ENCODE peak calls at places on chromosomes 11 and 22, in four cellular contexts. Y, B, T and F are unnamed samples.

GRCh38 chr11:129090056-129090455 is 102.1 kb downstream of the ARHGAP32 start:
- DNase-seq in T (no peak), B (no peak), Y (no peak), F (no peak)

GRCh38 chr11:119481667-119482400 is 58.9 kb upstream of the THY1 start:
- DNase-seq in T (no peak), Y (no peak), B (no peak), F (no peak)

GRCh38 chr22:45263790-45264269 is 20.9 kb upstream of the UPK3A start:
- DNase-seq in B (peak), T (no peak), Y (peak), F (peak)

GRCh38 chr11:100556781-100557180 is 130.3 kb upstream of the ARHGAP42 start:
- DNase-seq in B (no peak), Y (no peak), T (no peak), F (no peak)

GRCh38 chr11:58787903-58788302 is 56.2 kb upstream of the GLYAT start:
- DNase-seq in B (no peak), T (no peak), Y (no peak), F (no peak)

GRCh38 chr22:40387758-40388157 is 17.4 kb downstream of the SGSM3 start:
- DNase-seq in B (peak), Y (no peak), T (no peak), F (no peak)

GRCh38 chr11:22304337-22304961 is 33.7 kb upstream of the SLC17A6 start:
- DNase-seq in T (no peak), Y (peak), B (peak), F (no peak)

GRCh38 chr22:38316340-38317236 is 645 bp downstream of the CSNK1E start:
- DNase-seq in Y (peak), T (no peak), B (no peak), F (no peak)

GRCh38 chr22:44693756-44694155 is 8.2 kb upstream of the PRR5 start:
- DNase-seq in T (no peak), Y (no peak), B (no peak), F (no peak)

GRCh38 chr11:31874631-31875191 is 63.6 kb upstream of the PAX6 start:
- DNase-seq in Y (no peak), T (no peak), B (no peak), F (no peak)

GRCh38 chr22:44030051-44030701 is 6.1 kb downstream of the PARVB start:
- DNase-seq in T (no peak), Y (no peak), B (no peak), F (no peak)

GRCh38 chr22:30887418-30887817 is 81.2 kb downstream of the MORC2 start:
- DNase-seq in T (no peak), B (no peak), Y (no peak), F (no peak)

GRCh38 chr11:112794321-112794720 is 166.9 kb upstream of the NCAM1 start:
- DNase-seq in T (no peak), Y (no peak), B (no peak), F (no peak)

GRCh38 chr11:112795896-112796686 is 165.1 kb upstream of the NCAM1 start:
- DNase-seq in T (no peak), B (no peak), Y (no peak), F (no peak)

GRCh38 chr11:112795142-112795815 is 165.9 kb upstream of the NCAM1 start:
- DNase-seq in B (peak), T (no peak), Y (peak), F (peak)

GRCh38 chr11:112797653-112798293 is 163.4 kb upstream of the NCAM1 start:
- DNase-seq in B (peak), Y (peak), T (no peak), F (peak)

DNA sequence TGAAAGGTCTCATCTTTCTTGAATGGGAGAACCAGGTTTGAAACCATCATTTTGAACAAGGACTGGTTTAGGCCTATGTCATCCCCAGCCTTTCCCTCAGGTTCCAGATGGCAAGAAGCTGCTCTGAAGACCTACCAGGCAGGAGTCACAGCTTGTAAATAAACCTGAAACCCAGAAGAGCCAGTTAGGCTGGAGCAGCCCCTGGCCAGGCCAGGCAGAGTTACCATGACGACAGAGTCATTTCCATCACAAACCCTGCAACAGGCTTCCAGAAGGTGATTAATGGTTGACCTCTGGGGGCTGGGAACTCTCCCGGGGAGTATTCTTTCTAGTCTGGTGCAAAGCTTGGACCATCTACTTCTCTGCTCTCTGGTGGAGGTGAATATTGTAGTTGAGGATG is 164.1 kb upstream of the NCAM1 start:
- DNase-seq in T (no peak), Y (no peak), B (no peak), F (peak)
- TF ChIP-seq TCF7 in T (no peak), Y (no peak), B (no peak), F (no peak)

GRCh38 chr22:35173655-35174054 is 83.6 kb upstream of the HMGXB4 start:
- DNase-seq in T (no peak), Y (no peak), B (no peak), F (no peak)

GRCh38 chr22:35174398-35174797 is 82.9 kb upstream of the HMGXB4 start:
- DNase-seq in Y (no peak), T (no peak), B (no peak), F (no peak)

GRCh38 chr22:35175392-35175791 is 81.9 kb upstream of the HMGXB4 start:
- DNase-seq in Y (no peak), T (no peak), B (no peak), F (no peak)

GRCh38 chr22:35170716-35171697 is 86.3 kb upstream of the HMGXB4 start:
- DNase-seq in Y (peak), B (no peak), T (no peak), F (no peak)

GRCh38 chr22:35172452-35172851 is 84.8 kb upstream of the HMGXB4 start:
- DNase-seq in B (no peak), T (no peak), Y (no peak), F (no peak)
- TF ChIP-seq TCF7 in B (no peak), T (no peak), Y (no peak), F (no peak)

GRCh38 chr22:50008151-50009040 is 4.2 kb downstream of the IL17REL start:
- DNase-seq in Y (no peak), T (no peak), B (no peak), F (no peak)
- TF ChIP-seq TCF7 in Y (no peak), T (no peak), B (no peak), F (no peak)

DNA sequence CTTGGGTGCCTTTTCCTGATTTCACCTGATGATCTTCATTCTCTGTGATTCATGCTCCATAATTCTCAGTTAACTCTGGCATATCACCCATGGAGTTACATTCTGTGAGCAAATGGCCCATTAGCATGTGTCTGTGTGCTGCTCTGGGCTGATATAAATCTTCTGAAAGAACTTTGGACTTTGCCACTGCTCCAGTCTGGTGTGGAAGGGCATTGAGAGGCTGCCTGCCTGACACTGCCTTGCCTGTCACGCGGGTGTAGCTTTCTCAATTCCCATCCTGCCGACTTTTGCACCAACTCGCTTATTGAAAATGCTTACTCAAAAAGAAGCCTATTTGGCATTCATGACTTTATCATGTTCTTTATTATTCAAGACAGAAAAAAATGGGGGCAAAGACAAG is 42.2 kb downstream of the FAT3 start:
- DNase-seq in Y (no peak), B (peak), T (no peak), F (no peak)
- TF ChIP-seq TCF7 in Y (no peak), B (no peak), T (no peak), F (no peak)

DNA sequence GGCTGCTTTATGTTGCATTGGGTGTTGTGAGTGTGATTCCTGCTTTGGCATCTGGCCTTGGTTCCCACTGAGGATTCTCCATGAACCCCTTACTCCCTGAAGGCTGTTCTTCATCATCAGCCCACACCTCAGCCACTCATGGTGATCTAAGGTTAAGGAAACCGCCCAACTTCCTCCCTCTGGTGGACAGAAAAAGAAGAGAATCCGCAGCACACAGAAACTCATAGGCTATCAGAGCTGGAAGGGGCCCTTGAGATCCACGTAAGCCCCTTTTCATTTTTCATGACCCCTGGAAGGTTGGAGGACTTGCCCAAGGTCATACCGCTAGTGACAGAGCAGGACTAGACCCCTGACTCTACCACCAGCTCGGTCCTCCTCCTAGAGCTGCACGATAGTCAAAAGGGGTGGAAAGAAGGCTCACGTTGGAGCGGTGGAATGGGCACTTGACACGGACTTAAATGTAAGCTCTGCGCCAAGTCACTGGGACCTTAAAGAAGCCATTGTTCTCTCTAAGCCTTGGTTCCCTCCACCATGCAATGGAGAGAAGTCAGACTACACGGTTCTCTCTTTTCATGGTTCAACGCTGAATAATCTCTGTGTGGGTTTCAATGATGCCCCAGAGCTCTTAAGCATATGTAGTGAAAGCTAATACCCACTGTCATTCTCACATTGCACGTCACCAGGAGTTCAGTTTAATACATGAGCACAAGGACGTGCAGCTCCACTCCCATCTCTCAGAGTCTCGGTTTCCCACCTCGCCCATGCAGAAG is 83.6 kb upstream of the CRTAM start:
- DNase-seq in B (peak), Y (peak), T (no peak), F (peak)
- TF ChIP-seq TCF7 in B (no peak), Y (no peak), T (no peak), F (no peak)

GRCh38 chr11:112200252-112200651 is 24.9 kb downstream of the BCO2 start:
- DNase-seq in T (no peak), Y (no peak), B (no peak), F (no peak)
- TF ChIP-seq TCF7 in T (no peak), Y (no peak), B (no peak), F (no peak)

GRCh38 chr11:115383431-115383830 is 120.8 kb downstream of the CADM1 start:
- DNase-seq in B (no peak), T (no peak), Y (no peak), F (no peak)

GRCh38 chr11:115379528-115379927 is 124.7 kb downstream of the CADM1 start:
- DNase-seq in T (peak), Y (no peak), B (no peak), F (no peak)

GRCh38 chr11:115377882-115378296 is 126.3 kb downstream of the CADM1 start:
- DNase-seq in T (no peak), Y (no peak), B (peak), F (no peak)
- TF ChIP-seq TCF7 in T (no peak), Y (no peak), B (peak), F (no peak)

DNA sequence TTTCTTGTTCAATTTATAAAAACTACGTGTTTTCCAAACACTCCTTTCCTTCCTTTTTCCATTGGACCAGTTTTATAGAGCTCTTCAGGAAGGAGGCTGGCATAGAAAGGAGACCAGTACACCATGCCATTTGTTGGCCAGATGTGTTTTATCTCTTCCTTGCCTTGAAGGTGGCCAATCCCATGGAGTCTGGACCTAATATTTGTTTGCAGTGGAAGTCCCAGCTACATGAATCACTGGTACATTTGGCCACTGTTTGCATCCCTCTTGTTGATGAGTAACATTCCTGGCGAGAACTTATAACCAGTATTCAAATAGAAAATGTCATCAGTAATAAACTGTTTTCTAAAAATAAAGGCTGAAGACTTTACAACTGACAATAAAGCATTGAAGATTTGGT is 110.2 kb downstream of the ANO3 start:
- DNase-seq in B (no peak), T (no peak), Y (no peak), F (no peak)
- TF ChIP-seq TCF7 in B (no peak), T (no peak), Y (no peak), F (no peak)

GRCh38 chr22:35995345-35995744 is 33.3 kb downstream of the RBFOX2 start:
- DNase-seq in Y (no peak), B (no peak), T (no peak), F (no peak)
- TF ChIP-seq TCF7 in Y (no peak), B (no peak), T (no peak), F (no peak)

DNA sequence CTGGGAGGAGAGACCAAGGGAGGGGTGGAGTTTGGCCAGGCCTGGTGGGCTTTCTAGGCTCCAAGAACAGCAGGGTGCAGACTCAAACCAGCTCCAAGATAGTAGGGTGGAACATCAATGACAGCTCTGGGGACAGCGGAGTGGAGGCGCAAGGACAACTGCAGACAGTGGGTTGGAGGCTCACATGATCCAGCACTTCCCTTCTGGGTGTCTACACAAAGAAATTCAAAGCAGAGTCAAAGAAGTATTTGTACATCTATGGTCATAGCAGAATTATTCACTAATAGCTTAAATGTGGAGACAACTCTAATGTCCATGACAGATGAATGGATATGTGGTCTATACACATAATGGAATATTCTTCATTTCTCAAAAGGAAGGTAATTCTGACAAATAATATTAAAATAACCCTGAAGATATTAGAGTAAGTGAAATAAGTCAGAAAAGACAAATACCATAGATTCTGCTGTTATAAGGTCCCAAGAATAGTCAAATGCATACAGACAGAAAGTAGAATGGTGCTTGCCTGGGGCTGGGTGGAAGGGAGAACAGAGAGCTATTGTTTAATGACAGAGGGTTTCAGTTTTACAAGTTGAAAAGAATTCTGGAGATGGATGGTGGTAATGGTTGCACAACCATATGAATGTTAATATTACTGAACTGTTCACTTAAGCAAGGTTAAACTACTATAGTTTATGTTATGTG is 5.5 kb upstream of the GAB4 start:
- DNase-seq in Y (no peak), B (no peak), T (no peak), F (no peak)
- TF ChIP-seq TCF7 in Y (no peak), B (no peak), T (no peak), F (no peak)